ENCODE peak calls at places on chromosomes 2 and 18, in nine cellular contexts. I is mesothelial cell of epicardium, K is NCI-H2029, R is AML-193, O is GM13976, N is left colon, Q is HFFc6, C is EL, Z is psoas muscle. J is an unnamed sample.

GRCh38 chr2:219285894-219286425 is 6.8 kb downstream of the DNAJB2 start:
- DNase-seq in Q (no peak), I (no peak), C (no peak), K (no peak), Z (no peak), N (no peak), O (peak), R (no peak), J (no peak)

GRCh38 chr18:12737243-12737902 is 34.5 kb downstream of the PSMG2 start:
- DNase-seq in Q (no peak), Z (no peak), I (no peak), K (no peak), O (no peak), N (no peak), C (no peak), R (no peak), J (no peak)

GRCh38 chr2:188151670-188152069 is 140.0 kb upstream of the GULP1 start:
- DNase-seq in R (no peak), Z (no peak), N (no peak), Q (no peak), I (no peak), C (no peak), K (no peak), O (no peak), J (no peak)

GRCh38 chr18:75538727-75539126 is 111.2 kb upstream of the SMIM21 start:
- DNase-seq in C (peak), N (no peak), R (no peak), Z (no peak), Q (peak), K (no peak), I (no peak), O (no peak), J (no peak)

GRCh38 chr2:230134496-230135073 is 65.9 kb upstream of the SLC16A14 start:
- DNase-seq in Q (peak), K (peak), R (peak), N (no peak), C (peak), Z (no peak), O (no peak), I (no peak), J (no peak)

GRCh38 chr2:55962910-55963309 is 39.3 kb upstream of the EFEMP1 start:
- DNase-seq in I (no peak), C (no peak), N (no peak), K (no peak), O (no peak), Z (no peak), R (no peak), Q (no peak), J (no peak)

GRCh38 chr2:10520926-10521325 is 72.8 kb upstream of the ODC1 start:
- DNase-seq in K (no peak), O (no peak), C (no peak), R (no peak), Z (no peak), N (no peak), Q (no peak), I (no peak), J (no peak)

GRCh38 chr2:241005569-241005968 is 7.2 kb downstream of the SNED1 start:
- DNase-seq in Q (no peak), K (no peak), N (no peak), O (no peak), I (no peak), R (no peak), C (no peak), Z (no peak), J (no peak)

GRCh38 chr18:36974686-36975085 is 145.8 kb downstream of the KIAA1328 start:
- DNase-seq in Q (no peak), K (no peak), O (no peak), C (no peak), I (no peak), Z (no peak), N (no peak), R (no peak), J (no peak)

GRCh38 chr2:169799555-169799954 is 884 bp downstream of the SSB start:
- DNase-seq in I (no peak), N (no peak), Q (no peak), K (no peak), O (peak), C (peak), R (peak), Z (no peak), J (no peak)

GRCh38 chr2:146652311-146652710 is 1192.5 kb upstream of the ACVR2A start:
- DNase-seq in O (no peak), Z (no peak), Q (peak), R (no peak), N (no peak), I (no peak), C (peak), K (no peak), J (no peak)

GRCh38 chr2:11187083-11187619 is 31.9 kb downstream of the SLC66A3 start:
- DNase-seq in Q (peak), K (no peak), R (no peak), O (no peak), I (no peak), C (peak), Z (no peak), N (no peak), J (no peak)

GRCh38 chr2:2805263-2805662 is 474.2 kb upstream of the MYT1L start:
- DNase-seq in N (no peak), O (no peak), C (no peak), I (no peak), R (no peak), K (no peak), Q (no peak), Z (no peak), J (peak)

GRCh38 chr2:8495189-8495855 is 186.5 kb upstream of the ID2 start:
- DNase-seq in K (no peak), O (no peak), N (peak), I (no peak), Q (no peak), Z (no peak), R (no peak), C (no peak), J (no peak)

GRCh38 chr18:48885266-48885950 is 65.4 kb downstream of the SMAD7 start:
- DNase-seq in Z (no peak), R (no peak), Q (no peak), N (no peak), K (no peak), O (no peak), C (no peak), I (no peak), J (peak)

GRCh38 chr18:12036201-12036751 is 55.0 kb downstream of the IMPA2 start:
- DNase-seq in Z (no peak), N (no peak), K (no peak), R (no peak), Q (no peak), C (no peak), I (no peak), O (no peak), J (peak)

GRCh38 chr2:162261032-162261945 is 18.0 kb upstream of the FAP start:
- DNase-seq in I (no peak), O (no peak), Z (peak), C (peak), Q (peak), R (peak), N (peak), K (peak), J (peak)

GRCh38 chr18:32346667-32347066 is 124.0 kb downstream of the GAREM1 start:
- DNase-seq in K (no peak), O (no peak), C (no peak), I (no peak), R (no peak), N (no peak), Q (no peak), Z (no peak), J (no peak)

GRCh38 chr2:54658548-54659207 is 64.8 kb upstream of the EML6 start:
- DNase-seq in Q (peak), Z (no peak), C (no peak), N (no peak), O (no peak), I (no peak), K (no peak), R (no peak), J (no peak)

GRCh38 chr2:23669413-23670244 is 257.3 kb downstream of the ATAD2B start:
- DNase-seq in K (peak), I (no peak), O (no peak), Z (peak), C (no peak), Q (no peak), R (no peak), N (peak), J (peak)

GRCh38 chr2:136135924-136136906 is 18.3 kb upstream of the CXCR4 start:
- DNase-seq in N (no peak), R (peak), I (no peak), Q (no peak), Z (no peak), K (no peak), O (peak), C (no peak), J (no peak)

GRCh38 chr2:42072349-42073118 is 24.7 kb downstream of the PKDCC start:
- DNase-seq in Q (no peak), R (no peak), K (peak), N (peak), O (no peak), I (no peak), Z (peak), C (no peak), J (no peak)

GRCh38 chr2:158214431-158214830 is 112.8 kb downstream of the UPP2 start:
- DNase-seq in R (peak), Z (no peak), C (peak), I (no peak), K (peak), O (peak), Q (no peak), N (no peak), J (no peak)

GRCh38 chr2:27622921-27623384 is 5.9 kb downstream of the CCDC121 start:
- DNase-seq in K (no peak), N (no peak), Z (no peak), O (no peak), R (no peak), C (peak), I (no peak), Q (peak), J (no peak)

GRCh38 chr2:11829324-11829946 is 83.0 kb downstream of the LPIN1 start:
- DNase-seq in R (peak), N (peak), Q (peak), I (no peak), K (peak), O (peak), Z (peak), C (peak), J (peak)

GRCh38 chr2:180601016-180601415 is 379.4 kb upstream of the UBE2E3 start:
- DNase-seq in Q (no peak), R (no peak), K (no peak), Z (no peak), I (no peak), N (no peak), C (no peak), O (no peak), J (no peak)

GRCh38 chr2:46893231-46893943 is 22.2 kb downstream of the MCFD2 start:
- DNase-seq in Z (no peak), R (no peak), K (no peak), C (peak), I (no peak), N (no peak), O (no peak), Q (no peak), J (no peak)

GRCh38 chr2:52117299-52117698 is 1085.4 kb upstream of the NRXN1 start:
- DNase-seq in R (no peak), K (no peak), Z (no peak), N (no peak), C (no peak), O (no peak), Q (peak), I (no peak), J (no peak)

GRCh38 chr2:71530246-71530986 is 77.1 kb downstream of the DYSF start:
- DNase-seq in R (peak), I (no peak), Q (peak), Z (no peak), K (peak), N (no peak), C (peak), O (peak), J (no peak)

GRCh38 chr2:53210538-53210937 is 557.1 kb upstream of the CHAC2 start:
- DNase-seq in O (no peak), I (no peak), N (no peak), K (no peak), R (no peak), Z (no peak), C (no peak), Q (no peak), J (no peak)

J was measured in lower leg skin.